ENCODE peak calls at places on chromosomes 12 and 14, in seven cellular contexts. Y, V, C, O, P, W and B are unnamed samples. For H3K27me3, the result is how much of the 10 kb centered on the place peaks cover.

GRCh38 chr14:81529391-81529790 is 4.3 kb downstream of the SEL1L start:
- DNase-seq in P (no peak), C (peak), V (no peak), O (no peak), W (no peak), Y (no peak), B (no peak)

GRCh38 chr14:65985976-65986375 is 500.2 kb upstream of the CCDC196 start:
- DNase-seq in V (no peak), C (no peak), P (no peak), W (no peak), O (no peak), Y (no peak), B (no peak)

GRCh38 chr12:118358607-118359540 is 13.8 kb downstream of the TAOK3 start:
- DNase-seq in Y (no peak), W (no peak), V (peak), P (no peak), O (no peak), C (no peak), B (no peak)

GRCh38 chr14:64266206-64266605 is 28.0 kb downstream of the ESR2 start:
- DNase-seq in O (no peak), C (no peak), W (no peak), V (peak), Y (no peak), P (no peak), B (no peak)

GRCh38 chr14:90999299-90999698 is 61.1 kb downstream of the RPS6KA5 start:
- DNase-seq in W (no peak), V (peak), Y (no peak), P (no peak), O (no peak), C (no peak), B (no peak)

GRCh38 chr14:55221186-55221585 is 29.8 kb upstream of the DLGAP5 start:
- DNase-seq in P (no peak), C (no peak), V (no peak), Y (no peak), W (no peak), O (no peak), B (no peak)

GRCh38 chr12:50419112-50419909 is 18.6 kb downstream of the LARP4 start:
- DNase-seq in P (no peak), Y (no peak), C (peak), V (peak), O (no peak), W (no peak), B (no peak)

GRCh38 chr14:37668646-37669045 is 73.2 kb downstream of the TTC6 start:
- DNase-seq in V (no peak), P (no peak), C (no peak), W (no peak), O (no peak), Y (no peak), B (no peak)

GRCh38 chr12:94679554-94679953 is 29.2 kb upstream of the TMCC3 start:
- DNase-seq in W (no peak), O (no peak), C (no peak), V (no peak), P (peak), Y (no peak), B (no peak)

GRCh38 chr12:124904306-124905098 is 9.9 kb downstream of the UBC start:
- DNase-seq in V (peak), W (peak), P (no peak), Y (peak), C (no peak), O (no peak), B (no peak)

GRCh38 chr14:52315355-52315718 is 1.2 kb downstream of the PTGER2 start:
- DNase-seq in Y (no peak), C (no peak), V (no peak), P (no peak), W (no peak), O (no peak), B (no peak)

GRCh38 chr14:67003009-67003753 is 186.1 kb upstream of the GARIN2 start:
- DNase-seq in P (no peak), C (no peak), O (no peak), W (no peak), Y (no peak), V (no peak), B (no peak)

GRCh38 chr12:40620564-40621019 is 71.6 kb upstream of the CNTN1 start:
- DNase-seq in P (no peak), C (no peak), O (no peak), V (no peak), W (no peak), Y (no peak), B (no peak)

GRCh38 chr12:114504311-114504710 is 98.4 kb upstream of the TBX5 start:
- DNase-seq in Y (no peak), P (no peak), W (no peak), C (no peak), O (no peak), V (no peak), B (no peak)

GRCh38 chr14:36223558-36223957 is 47.0 kb upstream of the PTCSC3 start:
- DNase-seq in P (no peak), O (no peak), W (no peak), C (no peak), Y (no peak), V (peak), B (no peak)

GRCh38 chr14:99534333-99534732 is 53.1 kb downstream of the CCNK start:
- DNase-seq in O (no peak), W (no peak), V (no peak), C (no peak), Y (no peak), P (no peak), B (no peak)

GRCh38 chr12:77433799-77434198 is 368.4 kb upstream of the E2F7 start:
- DNase-seq in Y (no peak), P (no peak), W (no peak), C (no peak), V (no peak), O (no peak), B (no peak)

GRCh38 chr14:54660712-54661111 is 93.8 kb downstream of the SAMD4A start:
- DNase-seq in P (no peak), C (no peak), Y (peak), V (no peak), W (no peak), O (no peak), B (no peak)

GRCh38 chr14:66965831-66966230 is 223.4 kb upstream of the GARIN2 start:
- DNase-seq in W (no peak), C (no peak), O (no peak), P (no peak), Y (no peak), V (no peak), B (no peak)

GRCh38 chr12:51219345-51219744 is 1.5 kb upstream of the POU6F1 start:
- DNase-seq in V (peak), W (no peak), O (no peak), P (no peak), Y (peak), C (no peak), B (no peak)

GRCh38 chr12:46089414-46090162 is 99.2 kb upstream of the SCAF11 start:
- DNase-seq in V (no peak), W (no peak), P (no peak), O (no peak), C (no peak), Y (no peak), B (no peak)
- TF ChIP-seq YY1 in V (no peak), W (no peak), P (no peak), O (no peak), C (no peak), Y (no peak), B (no peak)

DNA sequence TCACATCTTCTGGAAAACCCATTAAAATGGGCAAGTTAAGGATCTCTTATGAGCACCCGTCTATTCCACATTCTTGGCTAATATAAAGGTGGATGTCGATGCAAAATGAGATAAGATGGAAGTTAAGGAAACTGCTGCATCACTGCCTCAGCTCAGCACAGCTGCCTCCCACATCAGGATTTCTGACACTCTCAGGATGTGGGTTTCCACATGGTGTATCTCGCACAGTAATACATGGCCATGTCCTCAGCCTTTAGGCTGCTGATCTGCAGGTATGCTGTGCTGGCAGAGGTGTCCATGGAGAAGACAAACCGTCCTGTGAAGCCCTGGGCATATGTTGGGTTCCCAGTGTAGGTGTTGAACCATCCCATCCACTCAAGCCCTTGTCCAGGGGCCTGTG is 1348.0 kb downstream of the TMEM121 start:
- DNase-seq in W (no peak), V (no peak), Y (no peak), C (no peak), O (no peak), P (no peak), B (no peak)
- H3K27me3 ChIP-seq in W (under half), V (under half), Y (under half), C (under half), O (under half), P (under half), B (under half)

DNA sequence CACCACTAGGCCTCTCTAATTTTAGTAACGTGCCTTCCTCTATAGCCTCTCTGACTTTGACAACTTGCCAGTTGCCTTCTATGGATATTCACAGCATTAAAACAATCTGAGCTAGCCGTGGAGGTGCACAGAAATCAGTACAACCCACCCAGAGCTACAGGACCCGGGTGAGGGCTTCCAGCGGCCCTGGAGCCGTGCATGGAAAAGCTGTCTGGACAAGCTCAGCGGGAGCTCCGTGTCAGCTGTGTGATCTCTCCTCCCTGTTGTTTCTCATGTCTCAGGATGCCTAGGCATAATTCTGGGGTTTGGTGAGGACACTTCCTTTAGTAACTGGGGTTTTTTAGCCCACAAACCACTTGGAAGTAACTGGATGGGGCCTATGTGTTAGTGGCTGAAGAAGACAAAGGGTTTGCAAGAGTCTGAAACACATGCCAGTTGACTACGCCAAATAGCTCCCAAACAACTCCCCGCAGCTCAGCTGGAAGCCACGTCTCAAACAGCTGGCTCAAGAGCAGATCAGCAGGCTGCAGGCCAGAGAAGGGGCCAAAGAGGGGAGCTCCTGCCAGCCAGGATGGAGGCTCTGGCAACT is 52.9 kb downstream of the SSH1 start:
- DNase-seq in Y (no peak), O (no peak), W (peak), P (no peak), C (no peak), V (no peak), B (no peak)
- TF ChIP-seq YY1 in Y (no peak), O (no peak), W (no peak), P (no peak), C (no peak), V (no peak), B (no peak)

GRCh38 chr14:24315807-24316596 is 4.7 kb downstream of the LTB4R start:
- DNase-seq in V (peak), Y (peak), W (peak), O (no peak), C (no peak), P (peak), B (no peak)
- H3K27me3 ChIP-seq in V (under half), Y (under half), W (under half), O (under half), C (under half), P (under half), B (under half)